ENCODE peak calls at places on chromosome 1, in six cellular contexts. I is HCEC 1CT, E is NCI-H82, T is activated T-helper 1 cell treated with Interleukin-2 at 50 U/mL for 16 hours, Q is Calu3, D is HFF-Myc. W is an unnamed sample.

GRCh38 chr1:115761601-115762302 is 6.8 kb downstream of the CASQ2 start:
- DNase-seq in I (peak), Q (no peak), E (peak), T (no peak), D (no peak), W (no peak)

GRCh38 chr1:63784489-63785390 is 10.9 kb downstream of the ROR1 start:
- DNase-seq in T (no peak), I (no peak), Q (no peak), E (no peak), D (no peak), W (no peak)

GRCh38 chr1:213014642-213015041 is 1.0 kb downstream of the ANGEL2 start:
- DNase-seq in Q (no peak), E (peak), I (no peak), D (no peak), T (no peak), W (no peak)

GRCh38 chr1:19385869-19386591 is 73.9 kb downstream of the SLC66A1 start:
- DNase-seq in D (no peak), T (no peak), Q (peak), E (no peak), I (no peak), W (peak)

GRCh38 chr1:246708166-246708565 is 16.0 kb upstream of the SCCPDH start:
- DNase-seq in E (no peak), T (no peak), Q (no peak), D (no peak), I (no peak), W (no peak)

GRCh38 chr1:180503274-180503862 is 991 bp upstream of the ACBD6 start:
- DNase-seq in D (no peak), T (no peak), Q (peak), E (peak), I (peak), W (no peak)

GRCh38 chr1:21899972-21900371 is 37.1 kb downstream of the HSPG2 start:
- DNase-seq in E (no peak), I (no peak), Q (peak), T (no peak), D (no peak), W (no peak)

GRCh38 chr1:155323729-155324040 is 3.0 kb downstream of the RUSC1 start:
- DNase-seq in T (peak), I (peak), E (peak), D (peak), Q (peak), W (peak)

GRCh38 chr1:234836786-234837185 is 226.8 kb upstream of the IRF2BP2 start:
- DNase-seq in Q (no peak), I (no peak), E (no peak), T (no peak), D (no peak), W (no peak)

GRCh38 chr1:246773213-246773641 is 49.0 kb downstream of the SCCPDH start:
- DNase-seq in I (no peak), Q (no peak), E (no peak), T (no peak), D (no peak), W (no peak)

GRCh38 chr1:33930346-33931114 is 66.7 kb downstream of the HMGB4 start:
- DNase-seq in E (no peak), T (no peak), Q (no peak), D (no peak), I (no peak), W (no peak)

GRCh38 chr1:244840219-244840794 is 4.8 kb downstream of the COX20 start:
- DNase-seq in D (no peak), I (no peak), Q (no peak), T (no peak), E (peak), W (no peak)

GRCh38 chr1:61441723-61442262 is 283.1 kb downstream of the TM2D1 start:
- DNase-seq in T (no peak), Q (no peak), D (no peak), E (no peak), I (no peak), W (peak)

GRCh38 chr1:227961651-227962050 is 13.9 kb upstream of the WNT9A start:
- DNase-seq in D (no peak), E (peak), I (no peak), T (no peak), Q (no peak), W (no peak)

GRCh38 chr1:220879090-220879508 is at the start of gene HLX:
- DNase-seq in E (peak), T (no peak), I (peak), Q (peak), D (peak), W (no peak)

GRCh38 chr1:15788624-15789301 is 18.7 kb downstream of the UQCRHL start:
- DNase-seq in E (no peak), T (no peak), Q (no peak), D (no peak), I (peak), W (no peak)

GRCh38 chr1:193654951-193655705 is 468.7 kb upstream of the B3GALT2 start:
- DNase-seq in Q (no peak), T (no peak), I (no peak), D (no peak), E (no peak), W (no peak)

GRCh38 chr1:173431663-173432045 is 45.5 kb upstream of the PRDX6 start:
- DNase-seq in E (no peak), I (peak), Q (no peak), T (no peak), D (no peak), W (no peak)

GRCh38 chr1:35660581-35661473 is 19.5 kb upstream of the PSMB2 start:
- DNase-seq in Q (no peak), E (peak), T (no peak), I (peak), D (peak), W (no peak)

GRCh38 chr1:16717174-16718108 is 22.9 kb upstream of the RNU1-4 start:
- DNase-seq in T (no peak), Q (no peak), D (no peak), I (no peak), E (no peak), W (no peak)

GRCh38 chr1:227728059-227728891 is 6.8 kb downstream of the JMJD4 start:
- DNase-seq in I (no peak), D (peak), T (peak), E (peak), Q (peak), W (no peak)

GRCh38 chr1:21090460-21090859 is 86.2 kb downstream of the EIF4G3 start:
- DNase-seq in E (no peak), T (no peak), Q (no peak), I (no peak), D (no peak), W (no peak)

GRCh38 chr1:246600579-246600978 is 34.3 kb downstream of the CNST start:
- DNase-seq in E (no peak), D (no peak), Q (no peak), T (no peak), I (no peak), W (no peak)

GRCh38 chr1:117120774-117121588 is 568 bp downstream of the TRIM45 start:
- DNase-seq in Q (no peak), I (peak), D (no peak), T (no peak), E (peak), W (no peak)

GRCh38 chr1:118949317-118949716 is 38.8 kb downstream of the TBX15 start:
- DNase-seq in D (no peak), Q (no peak), I (peak), E (no peak), T (no peak), W (no peak)

GRCh38 chr1:11560061-11560460 is 81.1 kb downstream of the DISP3 start:
- DNase-seq in T (no peak), E (no peak), I (no peak), D (no peak), Q (no peak), W (no peak)

GRCh38 chr1:25565188-25565591 is 21.8 kb downstream of the LDLRAP1 start:
- DNase-seq in E (no peak), D (no peak), Q (no peak), T (no peak), I (no peak), W (no peak)

GRCh38 chr1:42431514-42431913 is 24.3 kb downstream of the ZMYND12 start:
- DNase-seq in T (no peak), E (no peak), D (no peak), Q (no peak), I (no peak), W (no peak)

GRCh38 chr1:5220881-5221280 is 566.5 kb downstream of the AJAP1 start:
- DNase-seq in E (no peak), I (no peak), Q (no peak), T (no peak), D (no peak), W (no peak)

GRCh38 chr1:172833956-172834355 is 175.1 kb downstream of the FASLG start:
- DNase-seq in E (no peak), D (no peak), I (no peak), T (no peak), Q (no peak), W (no peak)

GRCh38 chr1:94790246-94790645 is 29.9 kb upstream of the SLC44A3 start:
- DNase-seq in D (no peak), I (peak), T (no peak), Q (no peak), E (no peak), W (no peak)

GRCh38 chr1:149849947-149850360 is 49.4 kb upstream of the BOLA1 start:
- DNase-seq in E (no peak), Q (no peak), T (no peak), I (peak), D (no peak), W (no peak)

GRCh38 chr1:183277821-183278735 is 92.0 kb downstream of the LAMC2 start:
- DNase-seq in I (no peak), D (no peak), T (no peak), E (no peak), Q (no peak), W (peak)

GRCh38 chr1:147541672-147542548 is 609 bp downstream of the BCL9 start:
- DNase-seq in I (peak), E (peak), Q (peak), T (no peak), D (no peak), W (no peak)

GRCh38 chr1:19923137-19923952 is at the start of gene PLA2G2E:
- DNase-seq in I (no peak), Q (no peak), T (no peak), D (no peak), E (no peak), W (no peak)

GRCh38 chr1:245465666-245466065 is 310.9 kb downstream of the KIF26B start:
- DNase-seq in T (no peak), I (no peak), E (peak), Q (no peak), D (no peak), W (no peak)

GRCh38 chr1:236636017-236636416 is 31.7 kb upstream of the HEATR1 start:
- DNase-seq in D (no peak), Q (no peak), T (no peak), I (no peak), E (no peak), W (no peak)

GRCh38 chr1:8217011-8217711 is 100.8 kb upstream of the SLC45A1 start:
- DNase-seq in T (no peak), E (no peak), I (no peak), Q (no peak), D (no peak), W (no peak)